ENCODE peak calls at places on chromosomes 2 and 18, in ten cellular contexts. One of them, this sample, is unnamed.

GRCh38 chr2:171084128-171084527 is 76.6 kb downstream of the TLK1 start:
- DNase-seq in A673: no peak
- DNase-seq in Karpas-422: no peak
- DNase-seq in activated T-helper 1 cell treated with Interleukin-2 at 50 U/mL for 16 hours: no peak
- DNase-seq in COR-L47: no peak
- DNase-seq in aorta: no peak
- DNase-seq in posterior cingulate gyrus: no peak
- DNase-seq in NCI-H2081: peak; percentile 18
- DNase-seq in HTR-8/SVneo: no peak
- DNase-seq in T-helper 2 cell: peak; percentile 68
- DNase-seq in this sample: peak; percentile 47

GRCh38 chr18:12010187-12010802 is 29.0 kb downstream of the IMPA2 start:
- DNase-seq in A673: no peak
- DNase-seq in Karpas-422: no peak
- DNase-seq in activated T-helper 1 cell treated with Interleukin-2 at 50 U/mL for 16 hours: no peak
- DNase-seq in COR-L47: no peak
- DNase-seq in aorta: peak; percentile 43
- DNase-seq in posterior cingulate gyrus: no peak
- DNase-seq in NCI-H2081: no peak
- DNase-seq in HTR-8/SVneo: no peak
- DNase-seq in T-helper 2 cell: no peak
- DNase-seq in this sample: no peak

GRCh38 chr2:111007757-111008688 is 112.7 kb upstream of the BCL2L11 start:
- DNase-seq in A673: no peak
- DNase-seq in Karpas-422: no peak
- DNase-seq in activated T-helper 1 cell treated with Interleukin-2 at 50 U/mL for 16 hours: no peak
- DNase-seq in COR-L47: no peak
- DNase-seq in aorta: no peak
- DNase-seq in posterior cingulate gyrus: no peak
- DNase-seq in NCI-H2081: no peak
- DNase-seq in HTR-8/SVneo: no peak
- DNase-seq in T-helper 2 cell: no peak
- DNase-seq in this sample: no peak

GRCh38 chr2:71742953-71743601 is 289.7 kb downstream of the DYSF start:
- DNase-seq in A673: peak; percentile 82
- DNase-seq in Karpas-422: no peak
- DNase-seq in activated T-helper 1 cell treated with Interleukin-2 at 50 U/mL for 16 hours: no peak
- DNase-seq in COR-L47: no peak
- DNase-seq in aorta: peak; percentile 88
- DNase-seq in posterior cingulate gyrus: peak; percentile 24
- DNase-seq in NCI-H2081: no peak
- DNase-seq in HTR-8/SVneo: peak; percentile 90
- DNase-seq in T-helper 2 cell: no peak
- DNase-seq in this sample: no peak

GRCh38 chr18:48613589-48613988 is 74.8 kb downstream of the CTIF start:
- DNase-seq in A673: no peak
- DNase-seq in Karpas-422: no peak
- DNase-seq in activated T-helper 1 cell treated with Interleukin-2 at 50 U/mL for 16 hours: no peak
- DNase-seq in COR-L47: no peak
- DNase-seq in aorta: peak; percentile 90
- DNase-seq in posterior cingulate gyrus: peak; percentile 73
- DNase-seq in NCI-H2081: no peak
- DNase-seq in HTR-8/SVneo: no peak
- DNase-seq in T-helper 2 cell: no peak
- DNase-seq in this sample: no peak

GRCh38 chr2:118224144-118224887 is 136.0 kb downstream of the INSIG2 start:
- DNase-seq in A673: no peak
- DNase-seq in Karpas-422: no peak
- DNase-seq in activated T-helper 1 cell treated with Interleukin-2 at 50 U/mL for 16 hours: peak; percentile 1
- DNase-seq in COR-L47: no peak
- DNase-seq in aorta: no peak
- DNase-seq in posterior cingulate gyrus: no peak
- DNase-seq in NCI-H2081: no peak
- DNase-seq in HTR-8/SVneo: no peak
- DNase-seq in T-helper 2 cell: peak; percentile 61
- DNase-seq in this sample: no peak

GRCh38 chr2:73260338-73260984 is 23.8 kb downstream of the FBXO41 start:
- DNase-seq in A673: no peak
- DNase-seq in Karpas-422: peak; percentile 80
- DNase-seq in activated T-helper 1 cell treated with Interleukin-2 at 50 U/mL for 16 hours: no peak
- DNase-seq in COR-L47: no peak
- DNase-seq in aorta: no peak
- DNase-seq in posterior cingulate gyrus: peak; percentile 45
- DNase-seq in NCI-H2081: no peak
- DNase-seq in HTR-8/SVneo: peak; percentile 78
- DNase-seq in T-helper 2 cell: peak; percentile 16
- DNase-seq in this sample: no peak

GRCh38 chr2:138244400-138245001 is 257.1 kb upstream of the SPOPL start:
- DNase-seq in A673: no peak
- DNase-seq in Karpas-422: no peak
- DNase-seq in activated T-helper 1 cell treated with Interleukin-2 at 50 U/mL for 16 hours: no peak
- DNase-seq in COR-L47: no peak
- DNase-seq in aorta: no peak
- DNase-seq in posterior cingulate gyrus: no peak
- DNase-seq in NCI-H2081: no peak
- DNase-seq in HTR-8/SVneo: no peak
- DNase-seq in T-helper 2 cell: no peak
- DNase-seq in this sample: no peak

GRCh38 chr2:82525744-82526143 is 1933.3 kb downstream of the SUCLG1 start:
- DNase-seq in A673: no peak
- DNase-seq in Karpas-422: no peak
- DNase-seq in activated T-helper 1 cell treated with Interleukin-2 at 50 U/mL for 16 hours: no peak
- DNase-seq in COR-L47: no peak
- DNase-seq in aorta: no peak
- DNase-seq in posterior cingulate gyrus: no peak
- DNase-seq in NCI-H2081: no peak
- DNase-seq in HTR-8/SVneo: no peak
- DNase-seq in T-helper 2 cell: peak; percentile 12
- DNase-seq in this sample: no peak

GRCh38 chr2:46376586-46377286 is 79.5 kb downstream of the EPAS1 start:
- DNase-seq in A673: no peak
- DNase-seq in Karpas-422: no peak
- DNase-seq in activated T-helper 1 cell treated with Interleukin-2 at 50 U/mL for 16 hours: no peak
- DNase-seq in COR-L47: no peak
- DNase-seq in aorta: no peak
- DNase-seq in posterior cingulate gyrus: no peak
- DNase-seq in NCI-H2081: no peak
- DNase-seq in HTR-8/SVneo: no peak
- DNase-seq in T-helper 2 cell: no peak
- DNase-seq in this sample: no peak

GRCh38 chr18:64929026-64929425 is 780.1 kb upstream of the LINC00305 start:
- DNase-seq in A673: peak; percentile 31
- DNase-seq in Karpas-422: no peak
- DNase-seq in activated T-helper 1 cell treated with Interleukin-2 at 50 U/mL for 16 hours: no peak
- DNase-seq in COR-L47: no peak
- DNase-seq in aorta: no peak
- DNase-seq in posterior cingulate gyrus: no peak
- DNase-seq in NCI-H2081: no peak
- DNase-seq in HTR-8/SVneo: no peak
- DNase-seq in T-helper 2 cell: no peak
- DNase-seq in this sample: no peak

GRCh38 chr2:239116456-239117246 is 268.8 kb downstream of the TWIST2 start:
- DNase-seq in A673: no peak
- DNase-seq in Karpas-422: no peak
- DNase-seq in activated T-helper 1 cell treated with Interleukin-2 at 50 U/mL for 16 hours: no peak
- DNase-seq in COR-L47: no peak
- DNase-seq in aorta: no peak
- DNase-seq in posterior cingulate gyrus: no peak
- DNase-seq in NCI-H2081: no peak
- DNase-seq in HTR-8/SVneo: peak; percentile 28
- DNase-seq in T-helper 2 cell: no peak
- DNase-seq in this sample: no peak

GRCh38 chr18:55233850-55234249 is 274.6 kb upstream of the CCDC68 start:
- DNase-seq in A673: no peak
- DNase-seq in Karpas-422: no peak
- DNase-seq in activated T-helper 1 cell treated with Interleukin-2 at 50 U/mL for 16 hours: no peak
- DNase-seq in COR-L47: no peak
- DNase-seq in aorta: no peak
- DNase-seq in posterior cingulate gyrus: no peak
- DNase-seq in NCI-H2081: no peak
- DNase-seq in HTR-8/SVneo: no peak
- DNase-seq in T-helper 2 cell: no peak
- DNase-seq in this sample: no peak

GRCh38 chr2:5537180-5537579 is 155.0 kb upstream of the SOX11 start:
- DNase-seq in A673: no peak
- DNase-seq in Karpas-422: no peak
- DNase-seq in activated T-helper 1 cell treated with Interleukin-2 at 50 U/mL for 16 hours: no peak
- DNase-seq in COR-L47: no peak
- DNase-seq in aorta: no peak
- DNase-seq in posterior cingulate gyrus: no peak
- DNase-seq in NCI-H2081: no peak
- DNase-seq in HTR-8/SVneo: no peak
- DNase-seq in T-helper 2 cell: no peak
- DNase-seq in this sample: no peak

GRCh38 chr2:70991742-70992141 is 2.9 kb downstream of the TEX261 start:
- DNase-seq in A673: no peak
- DNase-seq in Karpas-422: no peak
- DNase-seq in activated T-helper 1 cell treated with Interleukin-2 at 50 U/mL for 16 hours: no peak
- DNase-seq in COR-L47: no peak
- DNase-seq in aorta: no peak
- DNase-seq in posterior cingulate gyrus: no peak
- DNase-seq in NCI-H2081: no peak
- DNase-seq in HTR-8/SVneo: no peak
- DNase-seq in T-helper 2 cell: no peak
- DNase-seq in this sample: no peak

GRCh38 chr2:164785447-164785846 is 56.2 kb downstream of the COBLL1 start:
- DNase-seq in A673: no peak
- DNase-seq in Karpas-422: no peak
- DNase-seq in activated T-helper 1 cell treated with Interleukin-2 at 50 U/mL for 16 hours: no peak
- DNase-seq in COR-L47: no peak
- DNase-seq in aorta: no peak
- DNase-seq in posterior cingulate gyrus: no peak
- DNase-seq in NCI-H2081: no peak
- DNase-seq in HTR-8/SVneo: no peak
- DNase-seq in T-helper 2 cell: no peak
- DNase-seq in this sample: no peak

GRCh38 chr18:51092097-51092496 is 62.1 kb downstream of the SMAD4 start:
- DNase-seq in A673: no peak
- DNase-seq in Karpas-422: peak; percentile 35
- DNase-seq in activated T-helper 1 cell treated with Interleukin-2 at 50 U/mL for 16 hours: no peak
- DNase-seq in COR-L47: no peak
- DNase-seq in aorta: no peak
- DNase-seq in posterior cingulate gyrus: no peak
- DNase-seq in NCI-H2081: no peak
- DNase-seq in HTR-8/SVneo: no peak
- DNase-seq in T-helper 2 cell: no peak
- DNase-seq in this sample: no peak

GRCh38 chr18:62387257-62387656 is 62.1 kb downstream of the TNFRSF11A start:
- DNase-seq in A673: no peak
- DNase-seq in Karpas-422: no peak
- DNase-seq in activated T-helper 1 cell treated with Interleukin-2 at 50 U/mL for 16 hours: no peak
- DNase-seq in COR-L47: no peak
- DNase-seq in aorta: no peak
- DNase-seq in posterior cingulate gyrus: no peak
- DNase-seq in NCI-H2081: no peak
- DNase-seq in HTR-8/SVneo: no peak
- DNase-seq in T-helper 2 cell: no peak
- DNase-seq in this sample: no peak

GRCh38 chr2:109284816-109285215 is 155.8 kb downstream of the SH3RF3 start:
- DNase-seq in A673: no peak
- DNase-seq in Karpas-422: no peak
- DNase-seq in activated T-helper 1 cell treated with Interleukin-2 at 50 U/mL for 16 hours: no peak
- DNase-seq in COR-L47: no peak
- DNase-seq in aorta: no peak
- DNase-seq in posterior cingulate gyrus: no peak
- DNase-seq in NCI-H2081: peak; percentile 15
- DNase-seq in HTR-8/SVneo: no peak
- DNase-seq in T-helper 2 cell: no peak
- DNase-seq in this sample: no peak

GRCh38 chr2:12754643-12755042 is 37.9 kb downstream of the TRIB2 start:
- DNase-seq in A673: no peak
- DNase-seq in Karpas-422: no peak
- DNase-seq in activated T-helper 1 cell treated with Interleukin-2 at 50 U/mL for 16 hours: no peak
- DNase-seq in COR-L47: no peak
- DNase-seq in aorta: no peak
- DNase-seq in posterior cingulate gyrus: no peak
- DNase-seq in NCI-H2081: no peak
- DNase-seq in HTR-8/SVneo: no peak
- DNase-seq in T-helper 2 cell: no peak
- DNase-seq in this sample: no peak